ENCODE peak calls at places on chromosomes 13 and 19, in six cellular contexts. Z is pancreas, J is psoas muscle, U is heart right ventricle, P is upper lobe of right lung, G is right lobe of liver. D is an unnamed sample. For H3K4me1, the result is how much of the 10 kb centered on the place peaks cover.

GRCh38 chr13:75803982-75804381 is 167.9 kb downstream of the LMO7 start:
- DNase-seq in Z (no peak), J (no peak), U (peak), P (no peak), G (no peak), D (no peak)

GRCh38 chr19:44753932-44754742 is 5.6 kb downstream of the BCL3 start:
- DNase-seq in Z (peak), J (peak), U (peak), P (peak), G (peak), D (peak)

GRCh38 chr19:35942235-35942634 is 6.1 kb downstream of the LRFN3 start:
- DNase-seq in Z (no peak), J (no peak), U (no peak), P (no peak), G (peak), D (no peak)

GRCh38 chr13:75076476-75076875 is 405.5 kb downstream of the TBC1D4 start:
- DNase-seq in Z (no peak), J (no peak), U (no peak), P (no peak), G (no peak), D (no peak)

GRCh38 chr13:28819046-28819747 is 942 bp upstream of the MTUS2 start:
- DNase-seq in Z (no peak), J (no peak), U (no peak), P (no peak), G (peak), D (no peak)

GRCh38 chr13:21058361-21058760 is 3.0 kb downstream of the LATS2 start:
- DNase-seq in Z (no peak), J (no peak), U (no peak), P (no peak), G (no peak), D (no peak)

GRCh38 chr19:32012206-32012605 is 333.2 kb upstream of the ZNF507 start:
- DNase-seq in Z (no peak), J (no peak), U (no peak), P (no peak), G (no peak), D (no peak)

GRCh38 chr13:36453518-36453917 is 21.2 kb downstream of the CCNA1 start:
- DNase-seq in Z (no peak), J (no peak), U (no peak), P (no peak), G (no peak), D (no peak)

GRCh38 chr13:52025475-52026245 is 1.2 kb downstream of the UTP14C start:
- DNase-seq in Z (no peak), J (no peak), U (no peak), P (no peak), G (no peak), D (no peak)
- TF ChIP-seq CTCF in Z (no peak), J (no peak), U (no peak), P (no peak), G (no peak), D (no peak)

DNA sequence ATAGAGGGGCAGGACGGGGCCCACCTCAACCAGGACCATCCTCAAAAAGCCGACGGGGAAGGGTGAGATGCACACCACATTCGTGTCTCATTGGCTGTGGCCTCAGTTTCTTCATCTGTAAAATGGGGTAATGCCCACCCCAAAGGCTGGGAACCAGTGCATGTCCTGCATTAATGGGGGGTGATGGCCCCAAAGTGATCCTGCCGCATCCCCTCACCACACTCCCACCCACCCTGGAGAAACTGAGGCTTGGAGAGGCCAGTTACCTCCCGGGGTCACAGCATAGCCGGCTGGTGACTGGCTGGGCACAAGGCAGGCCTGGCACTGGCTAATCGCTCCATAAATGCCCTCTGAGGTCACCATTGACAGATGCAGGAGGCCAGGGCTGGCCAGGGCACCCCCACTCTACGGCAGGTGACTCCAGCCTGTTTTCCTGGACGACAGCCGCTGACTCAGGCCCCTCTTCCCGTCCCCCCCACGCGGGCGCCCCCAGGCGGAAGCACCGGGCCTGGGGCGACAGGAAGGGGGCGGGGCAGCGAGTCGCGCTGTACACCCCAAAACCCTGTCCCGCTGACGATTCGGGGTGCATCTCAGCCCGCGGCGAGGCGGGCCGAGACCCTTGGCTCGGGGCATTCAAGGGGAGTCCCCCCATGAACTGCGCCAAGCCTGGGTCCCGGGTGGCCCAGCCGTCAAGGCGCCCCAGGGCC is 483 bp upstream of the MIDN start:
- DNase-seq in Z (peak), J (peak), U (peak), P (peak), G (peak), D (peak)
- H3K4me1 ChIP-seq in Z (under half), J (half or more), U (under half), P (under half), G (half or more), D (under half)

GRCh38 chr19:4089400-4089908 is 22.8 kb upstream of the ZBTB7A start:
- DNase-seq in Z (no peak), J (peak), U (peak), P (peak), G (peak), D (peak)
- H3K27ac ChIP-seq in Z (no peak), J (no peak), U (no peak), P (peak), G (peak), D (peak)

DNA sequence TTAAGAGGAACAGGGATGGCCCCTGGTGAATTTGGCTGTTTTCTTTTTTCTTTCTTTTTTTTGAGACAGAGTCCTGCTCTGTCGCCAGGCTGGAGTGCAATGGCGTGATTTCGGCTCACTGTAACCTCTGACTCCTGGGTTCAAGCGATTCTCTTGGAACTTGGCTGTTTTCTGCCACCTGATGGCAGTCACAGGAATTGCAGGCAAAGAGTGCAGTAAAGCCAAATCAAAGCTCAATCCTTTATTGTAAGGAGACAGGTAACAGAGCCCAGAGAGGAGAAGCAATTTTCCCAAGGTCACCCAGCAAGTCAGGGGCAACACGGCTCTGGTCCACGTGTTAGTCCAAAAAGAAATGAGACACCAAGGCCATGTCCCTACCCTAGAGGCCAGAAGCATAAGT is 6.2 kb downstream of the TINCR start:
- DNase-seq in Z (no peak), J (no peak), U (no peak), P (no peak), G (no peak), D (no peak)
- TF ChIP-seq CTCF in Z (no peak), J (peak), U (peak), P (peak), G (no peak), D (peak)

GRCh38 chr19:57754091-57754673 is 7.6 kb downstream of the ZNF776 start:
- DNase-seq in Z (no peak), J (no peak), U (no peak), P (no peak), G (no peak), D (no peak)

GRCh38 chr19:57757941-57758340 is 11.3 kb downstream of the ZNF776 start:
- DNase-seq in Z (no peak), J (no peak), U (no peak), P (no peak), G (no peak), D (no peak)

GRCh38 chr19:57755031-57755430 is 8.4 kb downstream of the ZNF776 start:
- DNase-seq in Z (no peak), J (no peak), U (no peak), P (no peak), G (no peak), D (no peak)

GRCh38 chr19:57759096-57759495 is 10.4 kb upstream of the ZNF586 start:
- DNase-seq in Z (no peak), J (no peak), U (no peak), P (no peak), G (no peak), D (no peak)
- H3K4me1 ChIP-seq in Z (under half), J (under half), U (under half), P (under half), G (under half), D (under half)

GRCh38 chr19:13881692-13882418 is 4.9 kb downstream of the NANOS3 start:
- DNase-seq in Z (no peak), J (no peak), U (no peak), P (peak), G (peak), D (no peak)
- H3K27ac ChIP-seq in Z (no peak), J (peak), U (peak), P (peak), G (no peak), D (peak)

DNA sequence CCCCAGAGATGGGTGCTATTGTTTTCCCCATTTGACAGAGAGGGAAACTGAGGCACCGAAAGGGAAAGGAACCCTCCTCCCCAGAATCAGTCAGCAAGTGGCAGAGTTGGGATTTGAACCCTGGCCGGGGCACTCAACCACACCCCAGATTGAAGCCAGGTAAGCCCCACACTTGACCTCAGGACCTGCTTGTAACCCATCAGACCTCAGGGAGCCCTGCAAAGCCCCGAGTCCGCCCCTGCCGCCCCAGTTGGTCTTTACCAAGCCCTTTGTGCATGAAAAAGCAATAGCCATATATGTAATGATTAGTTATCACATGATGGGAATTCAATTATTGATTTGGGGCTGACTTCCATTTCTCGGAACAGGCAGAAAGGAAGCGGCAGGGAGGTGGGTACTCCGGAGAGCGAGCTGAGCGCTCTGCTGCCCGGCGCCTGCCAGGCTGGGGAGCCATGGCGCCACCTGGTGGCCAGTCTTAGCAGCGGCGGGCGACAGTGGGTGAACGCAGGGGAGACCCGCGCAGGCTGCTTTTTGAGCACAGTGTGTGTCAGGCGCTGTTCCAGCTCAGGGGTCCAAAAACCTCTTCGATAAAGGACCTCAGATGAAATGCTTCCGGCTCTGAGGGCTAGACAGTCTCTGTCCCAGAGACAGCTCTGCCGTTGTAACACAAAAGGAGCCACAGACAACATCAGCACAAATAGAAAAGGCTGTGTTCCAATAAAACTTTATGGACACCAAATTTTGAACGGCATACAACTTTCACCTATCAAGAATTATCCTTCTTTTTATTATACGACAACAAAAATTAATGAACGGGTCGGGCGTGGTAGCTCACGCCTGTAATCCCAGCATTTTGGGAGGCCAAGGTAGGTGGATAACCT is 82.9 kb upstream of the CACNA1A start:
- DNase-seq in Z (peak), J (peak), U (peak), P (peak), G (peak), D (peak)
- TF ChIP-seq CTCF in Z (peak), J (peak), U (peak), P (peak), G (peak), D (peak)

D was measured in Peyer's patch.